ENCODE peak calls at places on chromosome 19, in ten cellular contexts. B is Peyer's patch, D is AG09309, Y is brain microvascular endothelial cell, S is IMR-90, U is left ventricle myocardium inferior, R is psoas muscle, T is heart left ventricle, I is choroid plexus epithelial cell, A is mucosa of descending colon. L is an unnamed sample.

GRCh38 chr19:40348961-40349507 is 539 bp downstream of the PLD3 start:
- DNase-seq in B (no peak), D (peak), Y (peak), S (peak), U (no peak), R (no peak), T (no peak), I (peak), A (no peak), L (peak)

GRCh38 chr19:46745521-46746280 is at the start of gene FKRP:
- DNase-seq in B (no peak), D (no peak), Y (no peak), S (no peak), U (peak), R (no peak), T (peak), I (no peak), A (no peak), L (no peak)

GRCh38 chr19:41352609-41353465 is 885 bp downstream of the TGFB1 start:
- DNase-seq in B (peak), D (no peak), Y (peak), S (peak), U (peak), R (peak), T (peak), I (peak), A (peak), L (peak)

GRCh38 chr19:48913114-48913513 is 13.0 kb downstream of the NUCB1 start:
- DNase-seq in B (no peak), D (no peak), Y (no peak), S (no peak), U (no peak), R (no peak), T (no peak), I (peak), A (no peak), L (no peak)

GRCh38 chr19:50053119-50053518 is 27.3 kb downstream of the ZNF473 start:
- DNase-seq in B (no peak), D (no peak), Y (no peak), S (no peak), U (no peak), R (no peak), T (no peak), I (no peak), A (no peak), L (no peak)

GRCh38 chr19:15199652-15200574 is 882 bp downstream of the NOTCH3 start:
- DNase-seq in B (no peak), D (no peak), Y (no peak), S (peak), U (no peak), R (no peak), T (no peak), I (no peak), A (no peak), L (no peak)

GRCh38 chr19:13613447-13613846 is 107.2 kb upstream of the CACNA1A start:
- DNase-seq in B (no peak), D (no peak), Y (no peak), S (no peak), U (no peak), R (no peak), T (no peak), I (no peak), A (no peak), L (no peak)

GRCh38 chr19:8215783-8216182 is 6.6 kb downstream of the CERS4 start:
- DNase-seq in B (no peak), D (no peak), Y (no peak), S (no peak), U (no peak), R (no peak), T (no peak), I (no peak), A (no peak), L (no peak)

GRCh38 chr19:9937001-9937411 is 691 bp upstream of the OLFM2 start:
- DNase-seq in B (no peak), D (no peak), Y (no peak), S (no peak), U (no peak), R (no peak), T (no peak), I (no peak), A (no peak), L (no peak)

GRCh38 chr19:10104665-10105221 is 1.4 kb upstream of the PPAN start:
- DNase-seq in B (peak), D (no peak), Y (no peak), S (no peak), U (no peak), R (no peak), T (no peak), I (no peak), A (peak), L (no peak)

GRCh38 chr19:13275016-13275722 is 125.0 kb downstream of the IER2 start:
- DNase-seq in B (no peak), D (no peak), Y (peak), S (no peak), U (no peak), R (no peak), T (no peak), I (peak), A (no peak), L (peak)

GRCh38 chr19:35712529-35712909 is 5.3 kb upstream of the KMT2B start:
- DNase-seq in B (no peak), D (no peak), Y (no peak), S (no peak), U (no peak), R (no peak), T (no peak), I (no peak), A (no peak), L (no peak)

GRCh38 chr19:47032171-47032811 is 12.7 kb downstream of the NPAS1 start:
- DNase-seq in B (peak), D (no peak), Y (no peak), S (no peak), U (no peak), R (no peak), T (no peak), I (peak), A (no peak), L (no peak)

GRCh38 chr19:4575978-4576933 is 16.8 kb upstream of the SEMA6B start:
- DNase-seq in B (peak), D (no peak), Y (peak), S (peak), U (peak), R (peak), T (peak), I (peak), A (no peak), L (peak)

GRCh38 chr19:50461066-50461875 is 15.0 kb upstream of the EMC10 start:
- DNase-seq in B (peak), D (peak), Y (peak), S (peak), U (peak), R (peak), T (peak), I (peak), A (no peak), L (peak)

GRCh38 chr19:11092181-11092538 is 2.9 kb downstream of the LDLR start:
- DNase-seq in B (peak), D (no peak), Y (peak), S (peak), U (no peak), R (no peak), T (no peak), I (peak), A (no peak), L (peak)

GRCh38 chr19:35901854-35902661 is at the start of gene HCST:
- DNase-seq in B (peak), D (no peak), Y (no peak), S (peak), U (no peak), R (no peak), T (peak), I (no peak), A (peak), L (peak)

GRCh38 chr19:40585677-40586422 is 9.2 kb downstream of the SHKBP1 start:
- DNase-seq in B (no peak), D (no peak), Y (peak), S (peak), U (no peak), R (no peak), T (no peak), I (peak), A (no peak), L (peak)

GRCh38 chr19:14030997-14031718 is 404 bp upstream of the IL27RA start:
- DNase-seq in B (no peak), D (no peak), Y (no peak), S (no peak), U (no peak), R (no peak), T (no peak), I (no peak), A (no peak), L (no peak)

GRCh38 chr19:41860419-41861097 is 503 bp downstream of the RPS19 start:
- DNase-seq in B (no peak), D (no peak), Y (no peak), S (no peak), U (no peak), R (no peak), T (peak), I (peak), A (no peak), L (no peak)

GRCh38 chr19:1864480-1865171 is 1.2 kb upstream of the KLF16 start:
- DNase-seq in B (peak), D (no peak), Y (no peak), S (peak), U (peak), R (peak), T (peak), I (peak), A (peak), L (peak)

GRCh38 chr19:18610245-18610555 is 2.5 kb upstream of the TMEM59L start:
- DNase-seq in B (no peak), D (no peak), Y (no peak), S (no peak), U (no peak), R (no peak), T (no peak), I (no peak), A (no peak), L (no peak)

GRCh38 chr19:49987159-49987698 is 26.3 kb upstream of the SIGLEC11 start:
- DNase-seq in B (peak), D (peak), Y (peak), S (peak), U (peak), R (peak), T (peak), I (peak), A (peak), L (peak)

GRCh38 chr19:8145969-8146368 is 3.4 kb downstream of the FBN3 start:
- DNase-seq in B (no peak), D (no peak), Y (no peak), S (no peak), U (no peak), R (no peak), T (no peak), I (no peak), A (no peak), L (no peak)

GRCh38 chr19:1068111-1069001 is 1.4 kb downstream of the ARHGAP45 start:
- DNase-seq in B (peak), D (no peak), Y (no peak), S (no peak), U (peak), R (peak), T (peak), I (no peak), A (peak), L (no peak)

GRCh38 chr19:32798201-32798600 is 71.4 kb downstream of the SLC7A9 start:
- DNase-seq in B (no peak), D (no peak), Y (no peak), S (no peak), U (no peak), R (no peak), T (no peak), I (no peak), A (no peak), L (no peak)

GRCh38 chr19:45448887-45449299 is 18.9 kb upstream of the FOSB start:
- DNase-seq in B (peak), D (no peak), Y (no peak), S (peak), U (no peak), R (no peak), T (no peak), I (peak), A (no peak), L (peak)

GRCh38 chr19:29532097-29532496 is 6.3 kb downstream of the VSTM2B start:
- DNase-seq in B (peak), D (no peak), Y (no peak), S (no peak), U (no peak), R (no peak), T (no peak), I (no peak), A (no peak), L (no peak)

GRCh38 chr19:48636859-48637448 is at the start of gene DBP:
- DNase-seq in B (peak), D (no peak), Y (no peak), S (no peak), U (peak), R (no peak), T (peak), I (no peak), A (peak), L (no peak)

GRCh38 chr19:48501446-48501960 is 10.1 kb downstream of the LMTK3 start:
- DNase-seq in B (peak), D (no peak), Y (no peak), S (no peak), U (no peak), R (no peak), T (no peak), I (no peak), A (peak), L (no peak)

GRCh38 chr19:35396240-35396885 is 25.5 kb downstream of the GPR42 start:
- DNase-seq in B (no peak), D (no peak), Y (no peak), S (no peak), U (no peak), R (no peak), T (no peak), I (no peak), A (no peak), L (no peak)

GRCh38 chr19:45117167-45117594 is 24.2 kb downstream of the PPP1R37 start:
- DNase-seq in B (peak), D (no peak), Y (no peak), S (peak), U (no peak), R (no peak), T (no peak), I (peak), A (no peak), L (no peak)

GRCh38 chr19:51441410-51442390 is 16.6 kb downstream of the SIGLEC8 start:
- DNase-seq in B (peak), D (no peak), Y (no peak), S (no peak), U (no peak), R (no peak), T (no peak), I (no peak), A (peak), L (no peak)

GRCh38 chr19:12770922-12771321 is 4.4 kb downstream of the HOOK2 start:
- DNase-seq in B (no peak), D (no peak), Y (no peak), S (no peak), U (no peak), R (no peak), T (no peak), I (no peak), A (no peak), L (no peak)

GRCh38 chr19:47247308-47247990 is 8.9 kb upstream of the CCDC9 start:
- DNase-seq in B (peak), D (no peak), Y (peak), S (peak), U (peak), R (peak), T (peak), I (peak), A (peak), L (peak)

GRCh38 chr19:46192990-46193650 is 36.4 kb upstream of the IGFL1 start:
- DNase-seq in B (peak), D (peak), Y (peak), S (peak), U (no peak), R (peak), T (no peak), I (peak), A (no peak), L (peak)

DNA sequence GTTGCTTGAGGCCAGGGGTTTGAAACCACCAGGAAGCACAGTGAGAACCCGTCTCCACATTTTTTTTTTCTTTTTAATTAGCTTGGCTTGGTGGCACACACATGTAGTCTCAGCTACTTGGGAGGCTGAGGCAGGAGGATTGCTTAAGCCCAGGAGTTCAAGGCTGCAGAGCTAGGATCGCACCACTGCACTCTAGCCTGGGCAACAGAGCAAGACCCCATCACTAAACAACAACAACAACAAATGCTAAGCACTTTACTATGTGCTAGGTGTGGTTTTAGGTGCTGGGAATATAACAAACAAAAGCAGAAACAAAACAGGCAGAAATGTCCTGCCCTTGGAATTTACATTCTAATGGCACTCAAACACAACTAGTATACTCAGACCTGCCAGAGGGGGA is 51.3 kb downstream of the RYR1 start:
- DNase-seq in B (no peak), D (no peak), Y (no peak), S (no peak), U (no peak), R (no peak), T (no peak), I (no peak), A (no peak), L (no peak)
- TF ChIP-seq CTCF in B (no peak), D (no peak), Y (no peak), S (no peak), U (no peak), R (no peak), T (no peak), I (no peak), A (no peak), L (no peak)

DNA sequence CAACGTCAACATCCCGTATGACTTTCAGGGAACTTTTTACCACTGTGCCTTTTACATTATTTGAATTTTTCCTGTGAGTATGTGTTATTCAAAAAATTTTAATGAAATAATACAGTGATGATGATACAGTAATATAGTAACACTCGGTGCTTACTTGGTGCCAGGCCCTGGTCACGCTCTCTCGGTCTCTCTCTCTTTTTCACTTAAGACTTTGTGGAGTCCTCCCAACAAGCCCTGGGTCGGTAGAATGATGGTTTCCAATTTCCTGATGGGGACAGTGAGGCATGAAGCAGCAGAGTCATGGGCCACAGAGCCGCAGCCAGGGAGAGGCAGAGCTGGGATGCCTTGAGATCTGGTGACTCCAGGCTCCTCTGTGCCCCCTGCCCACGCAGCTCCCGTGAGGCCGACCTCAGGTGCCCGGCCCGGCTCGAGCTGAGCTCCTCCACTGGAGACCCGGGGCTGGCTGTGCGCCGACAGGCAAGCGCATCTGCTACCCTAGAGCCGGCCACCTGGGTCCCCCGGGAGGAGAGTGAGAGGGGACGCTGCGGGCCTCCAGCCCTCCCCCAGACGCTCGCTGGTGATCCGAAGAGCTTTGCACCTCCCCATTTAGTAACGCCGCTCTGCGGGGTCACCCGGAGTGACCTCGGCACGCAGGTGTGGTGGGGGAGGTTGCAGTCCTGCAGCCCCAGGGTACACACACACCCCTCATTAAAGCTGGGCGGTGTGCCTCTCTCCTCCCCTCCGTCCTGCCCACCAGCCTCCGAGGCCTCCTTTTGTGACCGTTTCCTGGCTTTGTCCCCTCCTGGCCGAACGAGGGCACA is 4.4 kb upstream of the SBK3 start:
- DNase-seq in B (no peak), D (peak), Y (peak), S (peak), U (no peak), R (peak), T (peak), I (peak), A (no peak), L (peak)
- H3K4me3 ChIP-seq in B (peak), D (peak), Y (peak), S (peak), U (peak), R (peak), T (peak), I (peak), A (no peak), L (peak)

GRCh38 chr19:3370214-3370720 is 3.9 kb downstream of the NFIC start:
- DNase-seq in B (no peak), D (no peak), Y (no peak), S (no peak), U (no peak), R (no peak), T (no peak), I (peak), A (no peak), L (no peak)

GRCh38 chr19:3373971-3374368 is 7.6 kb downstream of the NFIC start:
- DNase-seq in B (no peak), D (no peak), Y (no peak), S (no peak), U (no peak), R (no peak), T (no peak), I (no peak), A (no peak), L (no peak)

GRCh38 chr19:3370728-3371591 is 4.6 kb downstream of the NFIC start:
- DNase-seq in B (no peak), D (no peak), Y (no peak), S (no peak), U (no peak), R (no peak), T (no peak), I (no peak), A (no peak), L (no peak)

GRCh38 chr19:3374369-3375112 is 8.2 kb downstream of the NFIC start:
- DNase-seq in B (no peak), D (no peak), Y (no peak), S (no peak), U (peak), R (peak), T (peak), I (no peak), A (no peak), L (no peak)

GRCh38 chr19:3372413-3372812 is 6.0 kb downstream of the NFIC start:
- DNase-seq in B (no peak), D (no peak), Y (no peak), S (no peak), U (no peak), R (no peak), T (no peak), I (no peak), A (no peak), L (no peak)
- TF ChIP-seq CTCF in B (no peak), D (no peak), Y (no peak), S (no peak), U (no peak), R (no peak), T (no peak), I (no peak), A (no peak), L (no peak)

DNA sequence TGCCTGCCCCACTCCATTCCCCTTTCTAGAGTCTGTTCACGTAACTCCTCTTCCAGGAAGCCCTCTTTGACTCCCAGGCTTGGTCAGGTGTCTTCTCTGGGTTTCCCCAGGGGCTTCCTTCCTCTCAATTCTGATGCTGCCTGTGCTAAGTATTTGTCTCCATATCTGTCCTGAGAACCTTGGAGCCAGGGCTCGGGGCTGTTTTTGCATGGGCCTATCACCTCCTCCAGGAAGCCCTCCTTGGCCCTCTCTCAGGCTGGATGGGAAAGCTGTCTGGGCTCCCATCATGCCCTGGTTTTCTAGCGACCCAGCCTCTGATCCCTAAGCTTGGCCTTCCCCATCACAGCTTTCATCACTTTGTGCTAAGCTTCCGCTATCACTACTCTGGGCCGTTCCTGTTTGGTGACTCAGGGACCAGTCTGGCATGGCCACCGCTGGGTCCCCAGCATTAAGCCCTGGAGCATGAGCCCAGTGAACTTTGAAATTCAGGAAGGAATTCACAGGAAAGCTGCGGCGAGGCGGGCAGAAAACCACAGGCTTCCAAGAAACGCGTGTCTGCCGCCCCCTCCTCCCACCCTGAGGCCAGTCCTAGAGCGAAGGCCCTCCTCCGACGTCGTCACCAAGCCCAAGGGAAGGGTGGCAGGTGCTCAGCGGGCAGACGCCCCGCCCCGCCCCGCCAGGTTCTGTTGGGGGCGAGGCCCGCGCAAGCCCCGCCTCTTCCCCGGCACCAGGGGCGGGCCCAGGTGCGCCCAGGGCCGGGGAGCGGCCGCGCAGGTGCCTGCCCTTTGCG is 482 bp upstream of the SPINT2 start:
- DNase-seq in B (peak), D (no peak), Y (peak), S (peak), U (no peak), R (no peak), T (no peak), I (peak), A (no peak), L (peak)
- H3K4me3 ChIP-seq in B (peak), D (peak), Y (peak), S (peak), U (peak), R (peak), T (peak), I (peak), A (peak), L (peak)

GRCh38 chr19:16841391-16841926 is 12.3 kb downstream of the SIN3B start:
- DNase-seq in B (no peak), D (no peak), Y (no peak), S (no peak), U (no peak), R (no peak), T (no peak), I (no peak), A (no peak), L (no peak)
- TF ChIP-seq CTCF in B (no peak), D (no peak), Y (no peak), S (no peak), U (no peak), R (no peak), T (no peak), I (no peak), A (no peak), L (no peak)

GRCh38 chr19:3187662-3188511 is 2.2 kb downstream of the NCLN start:
- DNase-seq in B (no peak), D (no peak), Y (no peak), S (no peak), U (no peak), R (no peak), T (no peak), I (no peak), A (no peak), L (no peak)
- H3K4me3 ChIP-seq in B (peak), D (no peak), Y (no peak), S (no peak), U (peak), R (no peak), T (no peak), I (no peak), A (no peak), L (no peak)